ENCODE peak calls at places on chromosomes 7 and 10, in four cellular contexts. U is stimulated activated CD4-positive, alpha-beta T cell treated with anti-CD3 and anti-CD28 coated beads, Interleukin-1b, Interleukin-23, amount 100 ng/mL, for 1 hour; Y is nephron progenitor cell; A is non-pigmented ciliary epithelial cell. N is an unnamed sample.
A peak's percentile ranks its signal among the peaks of the same experiment; 100 is the strongest.

GRCh38 chr10:103548581-103549348 is 55.3 kb downstream of the NEURL1 start:
- DNase-seq in Y (no peak), U (no peak), A (no peak), N (no peak)

GRCh38 chr7:82481499-82482097 is 38.0 kb upstream of the CACNA2D1 start:
- DNase-seq in Y (no peak), U (no peak), A (no peak), N (no peak)

GRCh38 chr7:55477781-55478374 is 94.4 kb downstream of the VOPP1 start:
- DNase-seq in Y (no peak), U (no peak), A (peak; percentile 78), N (no peak)

GRCh38 chr7:87212478-87212877 is 7.1 kb downstream of the TMEM243 start:
- DNase-seq in A (no peak), U (no peak), Y (no peak), N (no peak)

GRCh38 chr10:91613411-91614253 is 19.2 kb downstream of the PPP1R3C start:
- DNase-seq in U (no peak), A (peak; percentile 91), Y (no peak), N (no peak)

GRCh38 chr7:16428182-16428581 is 6.8 kb upstream of the CRPPA start:
- DNase-seq in Y (no peak), U (no peak), A (no peak), N (no peak)

GRCh38 chr10:103605359-103606156 is 112.1 kb downstream of the NEURL1 start:
- DNase-seq in Y (peak; percentile 48), U (no peak), A (no peak), N (no peak)

GRCh38 chr7:138350701-138351357 is 109.2 kb upstream of the TRIM24 start:
- DNase-seq in U (no peak), Y (no peak), A (no peak), N (no peak)

GRCh38 chr10:21052709-21053104 is 155.6 kb upstream of the NEBL start:
- DNase-seq in A (no peak), U (no peak), Y (no peak), N (no peak)

GRCh38 chr10:71295641-71296040 is 23.4 kb upstream of the SLC29A3 start:
- DNase-seq in A (no peak), U (no peak), Y (no peak), N (no peak)

GRCh38 chr7:156000601-156001396 is 188.5 kb upstream of the SHH start:
- DNase-seq in Y (no peak), A (no peak), U (no peak), N (no peak)